ENCODE peak calls at places on chromosomes 12 and 14, in seven cellular contexts. One of them, this sample, is unnamed.

GRCh38 chr12:53217049-53217929 is 10.2 kb upstream of the ITGB7 start:
- DNase-seq in HuH-7.5: no peak
- DNase-seq in CD4-positive, alpha-beta memory T cell: peak
- DNase-seq in fibroblast of lung: no peak
- DNase-seq in activated CD4-positive, alpha-beta T cell treated with anti-CD3 and anti-CD28 coated beads, Interleukin-2, amount 50 U/mL, for 24 hours: no peak
- DNase-seq in stimulated activated CD8-positive, alpha-beta memory T cell treated with anti-CD3 and anti-CD28 coated beads, Interleukin-2, amount 100 ng/mL, for 1 hour: no peak
- DNase-seq in EH: peak
- DNase-seq in this sample: peak

GRCh38 chr14:29242755-29243340 is 476.3 kb downstream of the FOXG1 start:
- DNase-seq in stimulated activated CD8-positive, alpha-beta memory T cell treated with anti-CD3 and anti-CD28 coated beads, Interleukin-2, amount 100 ng/mL, for 1 hour: no peak
- DNase-seq in EH: peak
- DNase-seq in activated CD4-positive, alpha-beta T cell treated with anti-CD3 and anti-CD28 coated beads, Interleukin-2, amount 50 U/mL, for 24 hours: no peak
- DNase-seq in fibroblast of lung: peak
- DNase-seq in HuH-7.5: no peak
- DNase-seq in CD4-positive, alpha-beta memory T cell: no peak
- DNase-seq in this sample: no peak

GRCh38 chr14:104219731-104220224 is 81.4 kb downstream of the KIF26A start:
- DNase-seq in HuH-7.5: no peak
- DNase-seq in EH: no peak
- DNase-seq in fibroblast of lung: no peak
- DNase-seq in stimulated activated CD8-positive, alpha-beta memory T cell treated with anti-CD3 and anti-CD28 coated beads, Interleukin-2, amount 100 ng/mL, for 1 hour: no peak
- DNase-seq in activated CD4-positive, alpha-beta T cell treated with anti-CD3 and anti-CD28 coated beads, Interleukin-2, amount 50 U/mL, for 24 hours: no peak
- DNase-seq in CD4-positive, alpha-beta memory T cell: no peak
- DNase-seq in this sample: no peak

GRCh38 chr12:46468159-46468558 is 95.6 kb upstream of the SLC38A2 start:
- DNase-seq in fibroblast of lung: peak
- DNase-seq in HuH-7.5: no peak
- DNase-seq in stimulated activated CD8-positive, alpha-beta memory T cell treated with anti-CD3 and anti-CD28 coated beads, Interleukin-2, amount 100 ng/mL, for 1 hour: no peak
- DNase-seq in CD4-positive, alpha-beta memory T cell: no peak
- DNase-seq in EH: no peak
- DNase-seq in activated CD4-positive, alpha-beta T cell treated with anti-CD3 and anti-CD28 coated beads, Interleukin-2, amount 50 U/mL, for 24 hours: no peak
- DNase-seq in this sample: peak

GRCh38 chr12:97148941-97149559 is 242.0 kb downstream of the NEDD1 start:
- DNase-seq in HuH-7.5: peak
- DNase-seq in EH: peak
- DNase-seq in CD4-positive, alpha-beta memory T cell: peak
- DNase-seq in fibroblast of lung: peak
- DNase-seq in activated CD4-positive, alpha-beta T cell treated with anti-CD3 and anti-CD28 coated beads, Interleukin-2, amount 50 U/mL, for 24 hours: peak
- DNase-seq in stimulated activated CD8-positive, alpha-beta memory T cell treated with anti-CD3 and anti-CD28 coated beads, Interleukin-2, amount 100 ng/mL, for 1 hour: peak
- DNase-seq in this sample: peak

GRCh38 chr14:23058654-23059504 is 1.6 kb upstream of the CDH24 start:
- DNase-seq in EH: no peak
- DNase-seq in HuH-7.5: no peak
- DNase-seq in fibroblast of lung: no peak
- DNase-seq in CD4-positive, alpha-beta memory T cell: no peak
- DNase-seq in stimulated activated CD8-positive, alpha-beta memory T cell treated with anti-CD3 and anti-CD28 coated beads, Interleukin-2, amount 100 ng/mL, for 1 hour: no peak
- DNase-seq in activated CD4-positive, alpha-beta T cell treated with anti-CD3 and anti-CD28 coated beads, Interleukin-2, amount 50 U/mL, for 24 hours: no peak
- DNase-seq in this sample: no peak

GRCh38 chr14:39060818-39061437 is 42.1 kb downstream of the SEC23A start:
- DNase-seq in HuH-7.5: no peak
- DNase-seq in CD4-positive, alpha-beta memory T cell: no peak
- DNase-seq in EH: no peak
- DNase-seq in fibroblast of lung: no peak
- DNase-seq in stimulated activated CD8-positive, alpha-beta memory T cell treated with anti-CD3 and anti-CD28 coated beads, Interleukin-2, amount 100 ng/mL, for 1 hour: no peak
- DNase-seq in activated CD4-positive, alpha-beta T cell treated with anti-CD3 and anti-CD28 coated beads, Interleukin-2, amount 50 U/mL, for 24 hours: no peak
- DNase-seq in this sample: no peak

GRCh38 chr14:92460916-92461579 is 52.5 kb upstream of the RIN3 start:
- DNase-seq in activated CD4-positive, alpha-beta T cell treated with anti-CD3 and anti-CD28 coated beads, Interleukin-2, amount 50 U/mL, for 24 hours: no peak
- DNase-seq in HuH-7.5: no peak
- DNase-seq in CD4-positive, alpha-beta memory T cell: no peak
- DNase-seq in EH: peak
- DNase-seq in stimulated activated CD8-positive, alpha-beta memory T cell treated with anti-CD3 and anti-CD28 coated beads, Interleukin-2, amount 100 ng/mL, for 1 hour: no peak
- DNase-seq in fibroblast of lung: peak
- DNase-seq in this sample: peak

GRCh38 chr14:31206536-31207286 is 882 bp downstream of the HECTD1 start:
- DNase-seq in HuH-7.5: peak
- DNase-seq in EH: peak
- DNase-seq in CD4-positive, alpha-beta memory T cell: peak
- DNase-seq in activated CD4-positive, alpha-beta T cell treated with anti-CD3 and anti-CD28 coated beads, Interleukin-2, amount 50 U/mL, for 24 hours: peak
- DNase-seq in fibroblast of lung: peak
- DNase-seq in stimulated activated CD8-positive, alpha-beta memory T cell treated with anti-CD3 and anti-CD28 coated beads, Interleukin-2, amount 100 ng/mL, for 1 hour: peak
- DNase-seq in this sample: no peak

GRCh38 chr12:944201-944600 is 5.3 kb downstream of the RAD52 start:
- DNase-seq in stimulated activated CD8-positive, alpha-beta memory T cell treated with anti-CD3 and anti-CD28 coated beads, Interleukin-2, amount 100 ng/mL, for 1 hour: no peak
- DNase-seq in activated CD4-positive, alpha-beta T cell treated with anti-CD3 and anti-CD28 coated beads, Interleukin-2, amount 50 U/mL, for 24 hours: no peak
- DNase-seq in EH: no peak
- DNase-seq in CD4-positive, alpha-beta memory T cell: no peak
- DNase-seq in HuH-7.5: no peak
- DNase-seq in fibroblast of lung: no peak
- DNase-seq in this sample: no peak

GRCh38 chr14:96746101-96746500 is 51.1 kb upstream of the VRK1 start:
- DNase-seq in fibroblast of lung: no peak
- DNase-seq in stimulated activated CD8-positive, alpha-beta memory T cell treated with anti-CD3 and anti-CD28 coated beads, Interleukin-2, amount 100 ng/mL, for 1 hour: no peak
- DNase-seq in activated CD4-positive, alpha-beta T cell treated with anti-CD3 and anti-CD28 coated beads, Interleukin-2, amount 50 U/mL, for 24 hours: no peak
- DNase-seq in HuH-7.5: no peak
- DNase-seq in CD4-positive, alpha-beta memory T cell: no peak
- DNase-seq in EH: no peak
- DNase-seq in this sample: no peak

GRCh38 chr14:77212933-77213656 is 31.5 kb downstream of the TMEM63C start:
- DNase-seq in stimulated activated CD8-positive, alpha-beta memory T cell treated with anti-CD3 and anti-CD28 coated beads, Interleukin-2, amount 100 ng/mL, for 1 hour: no peak
- DNase-seq in EH: peak
- DNase-seq in fibroblast of lung: peak
- DNase-seq in activated CD4-positive, alpha-beta T cell treated with anti-CD3 and anti-CD28 coated beads, Interleukin-2, amount 50 U/mL, for 24 hours: no peak
- DNase-seq in CD4-positive, alpha-beta memory T cell: no peak
- DNase-seq in HuH-7.5: peak
- DNase-seq in this sample: no peak

GRCh38 chr12:39587247-39587646 is 32.4 kb downstream of the ABCD2 start:
- DNase-seq in fibroblast of lung: no peak
- DNase-seq in HuH-7.5: no peak
- DNase-seq in EH: peak
- DNase-seq in CD4-positive, alpha-beta memory T cell: peak
- DNase-seq in stimulated activated CD8-positive, alpha-beta memory T cell treated with anti-CD3 and anti-CD28 coated beads, Interleukin-2, amount 100 ng/mL, for 1 hour: peak
- DNase-seq in activated CD4-positive, alpha-beta T cell treated with anti-CD3 and anti-CD28 coated beads, Interleukin-2, amount 50 U/mL, for 24 hours: no peak
- DNase-seq in this sample: no peak

GRCh38 chr12:90816353-90817089 is 138.5 kb downstream of the CCER1 start:
- DNase-seq in stimulated activated CD8-positive, alpha-beta memory T cell treated with anti-CD3 and anti-CD28 coated beads, Interleukin-2, amount 100 ng/mL, for 1 hour: no peak
- DNase-seq in EH: no peak
- DNase-seq in activated CD4-positive, alpha-beta T cell treated with anti-CD3 and anti-CD28 coated beads, Interleukin-2, amount 50 U/mL, for 24 hours: no peak
- DNase-seq in CD4-positive, alpha-beta memory T cell: no peak
- DNase-seq in HuH-7.5: no peak
- DNase-seq in fibroblast of lung: peak
- DNase-seq in this sample: no peak

GRCh38 chr14:96582995-96583394 is 80.8 kb downstream of the PAPOLA start:
- DNase-seq in activated CD4-positive, alpha-beta T cell treated with anti-CD3 and anti-CD28 coated beads, Interleukin-2, amount 50 U/mL, for 24 hours: no peak
- DNase-seq in CD4-positive, alpha-beta memory T cell: no peak
- DNase-seq in HuH-7.5: no peak
- DNase-seq in stimulated activated CD8-positive, alpha-beta memory T cell treated with anti-CD3 and anti-CD28 coated beads, Interleukin-2, amount 100 ng/mL, for 1 hour: no peak
- DNase-seq in fibroblast of lung: no peak
- DNase-seq in EH: no peak
- DNase-seq in this sample: no peak

GRCh38 chr14:73770977-73771847 is 57.0 kb upstream of the PNMA1 start:
- DNase-seq in HuH-7.5: no peak
- DNase-seq in EH: no peak
- DNase-seq in activated CD4-positive, alpha-beta T cell treated with anti-CD3 and anti-CD28 coated beads, Interleukin-2, amount 50 U/mL, for 24 hours: no peak
- DNase-seq in fibroblast of lung: no peak
- DNase-seq in stimulated activated CD8-positive, alpha-beta memory T cell treated with anti-CD3 and anti-CD28 coated beads, Interleukin-2, amount 100 ng/mL, for 1 hour: no peak
- DNase-seq in CD4-positive, alpha-beta memory T cell: no peak
- DNase-seq in this sample: no peak

GRCh38 chr14:76772300-76773187 is 11.3 kb downstream of the VASH1 start:
- DNase-seq in fibroblast of lung: peak
- DNase-seq in HuH-7.5: no peak
- DNase-seq in EH: peak
- DNase-seq in CD4-positive, alpha-beta memory T cell: no peak
- DNase-seq in activated CD4-positive, alpha-beta T cell treated with anti-CD3 and anti-CD28 coated beads, Interleukin-2, amount 50 U/mL, for 24 hours: no peak
- DNase-seq in stimulated activated CD8-positive, alpha-beta memory T cell treated with anti-CD3 and anti-CD28 coated beads, Interleukin-2, amount 100 ng/mL, for 1 hour: no peak
- DNase-seq in this sample: peak

GRCh38 chr12:4809013-4809448 is 88.8 kb downstream of the GALNT8 start:
- DNase-seq in activated CD4-positive, alpha-beta T cell treated with anti-CD3 and anti-CD28 coated beads, Interleukin-2, amount 50 U/mL, for 24 hours: no peak
- DNase-seq in CD4-positive, alpha-beta memory T cell: no peak
- DNase-seq in stimulated activated CD8-positive, alpha-beta memory T cell treated with anti-CD3 and anti-CD28 coated beads, Interleukin-2, amount 100 ng/mL, for 1 hour: no peak
- DNase-seq in EH: no peak
- DNase-seq in fibroblast of lung: peak
- DNase-seq in HuH-7.5: no peak
- DNase-seq in this sample: peak

GRCh38 chr14:102764220-102764671 is 13.0 kb upstream of the TRAF3 start:
- DNase-seq in stimulated activated CD8-positive, alpha-beta memory T cell treated with anti-CD3 and anti-CD28 coated beads, Interleukin-2, amount 100 ng/mL, for 1 hour: no peak
- DNase-seq in activated CD4-positive, alpha-beta T cell treated with anti-CD3 and anti-CD28 coated beads, Interleukin-2, amount 50 U/mL, for 24 hours: no peak
- DNase-seq in HuH-7.5: no peak
- DNase-seq in CD4-positive, alpha-beta memory T cell: no peak
- DNase-seq in EH: no peak
- DNase-seq in fibroblast of lung: no peak
- DNase-seq in this sample: no peak

GRCh38 chr14:103057028-103057371 is 349 bp downstream of the CDC42BPB start:
- DNase-seq in fibroblast of lung: peak
- DNase-seq in EH: no peak
- DNase-seq in stimulated activated CD8-positive, alpha-beta memory T cell treated with anti-CD3 and anti-CD28 coated beads, Interleukin-2, amount 100 ng/mL, for 1 hour: no peak
- DNase-seq in CD4-positive, alpha-beta memory T cell: no peak
- DNase-seq in HuH-7.5: no peak
- DNase-seq in activated CD4-positive, alpha-beta T cell treated with anti-CD3 and anti-CD28 coated beads, Interleukin-2, amount 50 U/mL, for 24 hours: no peak
- DNase-seq in this sample: no peak

GRCh38 chr12:105995986-105996385 is 142.8 kb downstream of the NUAK1 start:
- DNase-seq in HuH-7.5: no peak
- DNase-seq in fibroblast of lung: peak
- DNase-seq in stimulated activated CD8-positive, alpha-beta memory T cell treated with anti-CD3 and anti-CD28 coated beads, Interleukin-2, amount 100 ng/mL, for 1 hour: no peak
- DNase-seq in activated CD4-positive, alpha-beta T cell treated with anti-CD3 and anti-CD28 coated beads, Interleukin-2, amount 50 U/mL, for 24 hours: no peak
- DNase-seq in CD4-positive, alpha-beta memory T cell: no peak
- DNase-seq in EH: peak
- DNase-seq in this sample: no peak

GRCh38 chr14:99667821-99668220 is 16.3 kb upstream of the CYP46A1 start:
- DNase-seq in activated CD4-positive, alpha-beta T cell treated with anti-CD3 and anti-CD28 coated beads, Interleukin-2, amount 50 U/mL, for 24 hours: no peak
- DNase-seq in fibroblast of lung: no peak
- DNase-seq in HuH-7.5: no peak
- DNase-seq in EH: no peak
- DNase-seq in stimulated activated CD8-positive, alpha-beta memory T cell treated with anti-CD3 and anti-CD28 coated beads, Interleukin-2, amount 100 ng/mL, for 1 hour: no peak
- DNase-seq in CD4-positive, alpha-beta memory T cell: no peak
- DNase-seq in this sample: no peak

GRCh38 chr12:90851800-90852718 is 102.9 kb downstream of the CCER1 start:
- DNase-seq in fibroblast of lung: no peak
- DNase-seq in stimulated activated CD8-positive, alpha-beta memory T cell treated with anti-CD3 and anti-CD28 coated beads, Interleukin-2, amount 100 ng/mL, for 1 hour: no peak
- DNase-seq in EH: no peak
- DNase-seq in HuH-7.5: no peak
- DNase-seq in CD4-positive, alpha-beta memory T cell: no peak
- DNase-seq in activated CD4-positive, alpha-beta T cell treated with anti-CD3 and anti-CD28 coated beads, Interleukin-2, amount 50 U/mL, for 24 hours: no peak
- DNase-seq in this sample: no peak

GRCh38 chr12:97142737-97143450 is 235.8 kb downstream of the NEDD1 start:
- DNase-seq in CD4-positive, alpha-beta memory T cell: no peak
- DNase-seq in HuH-7.5: no peak
- DNase-seq in stimulated activated CD8-positive, alpha-beta memory T cell treated with anti-CD3 and anti-CD28 coated beads, Interleukin-2, amount 100 ng/mL, for 1 hour: no peak
- DNase-seq in EH: no peak
- DNase-seq in fibroblast of lung: peak
- DNase-seq in activated CD4-positive, alpha-beta T cell treated with anti-CD3 and anti-CD28 coated beads, Interleukin-2, amount 50 U/mL, for 24 hours: no peak
- DNase-seq in this sample: peak

GRCh38 chr12:56079729-56080555 is at the start of gene ERBB3:
- DNase-seq in activated CD4-positive, alpha-beta T cell treated with anti-CD3 and anti-CD28 coated beads, Interleukin-2, amount 50 U/mL, for 24 hours: peak
- DNase-seq in CD4-positive, alpha-beta memory T cell: peak
- DNase-seq in stimulated activated CD8-positive, alpha-beta memory T cell treated with anti-CD3 and anti-CD28 coated beads, Interleukin-2, amount 100 ng/mL, for 1 hour: peak
- DNase-seq in EH: peak
- DNase-seq in HuH-7.5: peak
- DNase-seq in fibroblast of lung: peak
- DNase-seq in this sample: peak

GRCh38 chr12:96053476-96054261 is 18.3 kb upstream of the LTA4H start:
- DNase-seq in fibroblast of lung: no peak
- DNase-seq in CD4-positive, alpha-beta memory T cell: no peak
- DNase-seq in stimulated activated CD8-positive, alpha-beta memory T cell treated with anti-CD3 and anti-CD28 coated beads, Interleukin-2, amount 100 ng/mL, for 1 hour: no peak
- DNase-seq in HuH-7.5: no peak
- DNase-seq in EH: no peak
- DNase-seq in activated CD4-positive, alpha-beta T cell treated with anti-CD3 and anti-CD28 coated beads, Interleukin-2, amount 50 U/mL, for 24 hours: no peak
- DNase-seq in this sample: no peak

GRCh38 chr12:6904280-6905276 is at the start of gene LRRC23:
- DNase-seq in activated CD4-positive, alpha-beta T cell treated with anti-CD3 and anti-CD28 coated beads, Interleukin-2, amount 50 U/mL, for 24 hours: peak
- DNase-seq in stimulated activated CD8-positive, alpha-beta memory T cell treated with anti-CD3 and anti-CD28 coated beads, Interleukin-2, amount 100 ng/mL, for 1 hour: peak
- DNase-seq in fibroblast of lung: peak
- DNase-seq in EH: peak
- DNase-seq in CD4-positive, alpha-beta memory T cell: peak
- DNase-seq in HuH-7.5: peak
- DNase-seq in this sample: peak

GRCh38 chr12:120684523-120684932 is 2.4 kb upstream of the MLEC start:
- DNase-seq in EH: peak
- DNase-seq in CD4-positive, alpha-beta memory T cell: no peak
- DNase-seq in activated CD4-positive, alpha-beta T cell treated with anti-CD3 and anti-CD28 coated beads, Interleukin-2, amount 50 U/mL, for 24 hours: no peak
- DNase-seq in HuH-7.5: no peak
- DNase-seq in stimulated activated CD8-positive, alpha-beta memory T cell treated with anti-CD3 and anti-CD28 coated beads, Interleukin-2, amount 100 ng/mL, for 1 hour: no peak
- DNase-seq in fibroblast of lung: no peak
- DNase-seq in this sample: no peak

GRCh38 chr14:96039633-96040311 is 610 bp downstream of the C14orf132 start:
- DNase-seq in CD4-positive, alpha-beta memory T cell: no peak
- DNase-seq in EH: peak
- DNase-seq in stimulated activated CD8-positive, alpha-beta memory T cell treated with anti-CD3 and anti-CD28 coated beads, Interleukin-2, amount 100 ng/mL, for 1 hour: no peak
- DNase-seq in activated CD4-positive, alpha-beta T cell treated with anti-CD3 and anti-CD28 coated beads, Interleukin-2, amount 50 U/mL, for 24 hours: no peak
- DNase-seq in HuH-7.5: peak
- DNase-seq in fibroblast of lung: peak
- DNase-seq in this sample: no peak

GRCh38 chr14:35016568-35016967 is 29.5 kb upstream of the FAM177A1 start:
- DNase-seq in EH: no peak
- DNase-seq in stimulated activated CD8-positive, alpha-beta memory T cell treated with anti-CD3 and anti-CD28 coated beads, Interleukin-2, amount 100 ng/mL, for 1 hour: no peak
- DNase-seq in fibroblast of lung: no peak
- DNase-seq in activated CD4-positive, alpha-beta T cell treated with anti-CD3 and anti-CD28 coated beads, Interleukin-2, amount 50 U/mL, for 24 hours: no peak
- DNase-seq in HuH-7.5: no peak
- DNase-seq in CD4-positive, alpha-beta memory T cell: no peak
- DNase-seq in this sample: no peak

GRCh38 chr12:104865080-104865479 is 93.0 kb downstream of the SLC41A2 start:
- DNase-seq in fibroblast of lung: no peak
- DNase-seq in stimulated activated CD8-positive, alpha-beta memory T cell treated with anti-CD3 and anti-CD28 coated beads, Interleukin-2, amount 100 ng/mL, for 1 hour: no peak
- DNase-seq in EH: no peak
- DNase-seq in CD4-positive, alpha-beta memory T cell: no peak
- DNase-seq in activated CD4-positive, alpha-beta T cell treated with anti-CD3 and anti-CD28 coated beads, Interleukin-2, amount 50 U/mL, for 24 hours: no peak
- DNase-seq in HuH-7.5: no peak
- DNase-seq in this sample: no peak

GRCh38 chr12:53101931-53102781 is 1.1 kb upstream of the SOAT2 start:
- DNase-seq in activated CD4-positive, alpha-beta T cell treated with anti-CD3 and anti-CD28 coated beads, Interleukin-2, amount 50 U/mL, for 24 hours: no peak
- DNase-seq in HuH-7.5: peak
- DNase-seq in CD4-positive, alpha-beta memory T cell: no peak
- DNase-seq in fibroblast of lung: no peak
- DNase-seq in stimulated activated CD8-positive, alpha-beta memory T cell treated with anti-CD3 and anti-CD28 coated beads, Interleukin-2, amount 100 ng/mL, for 1 hour: no peak
- DNase-seq in EH: no peak
- DNase-seq in this sample: no peak

GRCh38 chr12:50764116-50764860 is 387 bp downstream of the ATF1 start:
- DNase-seq in CD4-positive, alpha-beta memory T cell: peak
- DNase-seq in fibroblast of lung: peak
- DNase-seq in HuH-7.5: no peak
- DNase-seq in stimulated activated CD8-positive, alpha-beta memory T cell treated with anti-CD3 and anti-CD28 coated beads, Interleukin-2, amount 100 ng/mL, for 1 hour: peak
- DNase-seq in activated CD4-positive, alpha-beta T cell treated with anti-CD3 and anti-CD28 coated beads, Interleukin-2, amount 50 U/mL, for 24 hours: peak
- DNase-seq in EH: peak
- DNase-seq in this sample: no peak